ENCODE peak calls at places on chromosomes 6 and 20, in five cellular contexts. V is CD8-positive, alpha-beta memory T cell; R is body of pancreas; H is right lobe of liver; C is iPS DF 6.9. F is an unnamed sample.
A peak's percentile ranks its signal among the peaks of the same experiment; 100 is the strongest.

GRCh38 chr6:170497845-170498281 is 55.2 kb downstream of the PSMB1 start:
- DNase-seq in H (no peak), C (no peak), R (no peak), V (no peak), F (no peak)

GRCh38 chr6:44202972-44203750 is 13.6 kb upstream of the MYMX start:
- DNase-seq in R (peak; percentile 23), V (no peak), H (no peak), C (no peak), F (no peak)

GRCh38 chr6:43911625-43912577 is 141.9 kb downstream of the VEGFA start:
- DNase-seq in V (no peak), H (peak; percentile 51), R (peak; percentile 35), C (no peak), F (no peak)

GRCh38 chr6:11734861-11735652 is 43.5 kb downstream of the ADTRP start:
- DNase-seq in C (no peak), V (no peak), R (no peak), H (no peak), F (no peak)

GRCh38 chr6:151763938-151764680 is 43.4 kb upstream of the ESR1 start:
- DNase-seq in V (no peak), C (peak; percentile 92), R (peak; percentile 95), H (peak; percentile 88), F (peak; percentile 94)

GRCh38 chr6:94501546-94501945 is 1075.8 kb upstream of the MANEA start:
- DNase-seq in H (no peak), V (no peak), R (no peak), C (no peak), F (no peak)

GRCh38 chr20:10611357-10611756 is 62.4 kb downstream of the JAG1 start:
- DNase-seq in C (peak; percentile 45), V (no peak), R (peak; percentile 75), H (peak; percentile 29), F (no peak)

GRCh38 chr6:97053643-97054411 is 129.3 kb downstream of the KLHL32 start:
- DNase-seq in C (no peak), V (no peak), R (no peak), H (no peak), F (no peak)

DNA sequence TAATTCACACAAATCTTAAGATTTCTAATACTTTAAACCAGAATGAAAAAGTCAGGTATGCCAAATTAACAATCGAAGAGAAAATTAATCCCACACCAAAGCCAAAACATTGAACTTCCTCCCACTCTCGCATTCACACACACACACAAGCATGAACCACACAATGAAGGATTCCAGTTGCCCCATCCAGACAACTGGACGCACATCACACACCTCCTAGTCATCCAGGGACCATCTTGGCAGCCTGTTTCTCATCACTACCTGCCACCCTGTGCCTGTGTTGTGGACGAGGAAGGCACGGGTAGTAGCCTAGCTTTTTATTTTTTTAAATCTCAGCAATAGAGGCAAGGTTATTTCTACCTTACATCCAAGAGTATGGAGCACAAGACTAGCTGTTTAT is 15.2 kb downstream of the B4GALT5 start:
- DNase-seq in C (no peak), R (no peak), V (no peak), H (no peak), F (no peak)
- H3K4me1 ChIP-seq in C (peaks cover 1% of the 10 kb centered on the region), R (peaks cover 70% of the 10 kb centered on the region), V (peaks cover 23% of the 10 kb centered on the region), H (peaks cover 2% of the 10 kb centered on the region), F (peaks cover 57% of the 10 kb centered on the region)

GRCh38 chr6:139779988-139780774 is 405.7 kb upstream of the CITED2 start:
- DNase-seq in H (no peak), C (no peak), V (no peak), R (no peak), F (no peak)

GRCh38 chr6:139777202-139777970 is 402.9 kb upstream of the CITED2 start:
- DNase-seq in V (no peak), H (no peak), C (no peak), R (peak; percentile 66), F (no peak)

GRCh38 chr6:139778113-139778512 is 403.7 kb upstream of the CITED2 start:
- DNase-seq in H (no peak), R (no peak), C (no peak), V (no peak), F (no peak)

GRCh38 chr6:139778688-139779087 is 404.2 kb upstream of the CITED2 start:
- DNase-seq in R (no peak), C (no peak), H (no peak), V (no peak), F (no peak)

DNA sequence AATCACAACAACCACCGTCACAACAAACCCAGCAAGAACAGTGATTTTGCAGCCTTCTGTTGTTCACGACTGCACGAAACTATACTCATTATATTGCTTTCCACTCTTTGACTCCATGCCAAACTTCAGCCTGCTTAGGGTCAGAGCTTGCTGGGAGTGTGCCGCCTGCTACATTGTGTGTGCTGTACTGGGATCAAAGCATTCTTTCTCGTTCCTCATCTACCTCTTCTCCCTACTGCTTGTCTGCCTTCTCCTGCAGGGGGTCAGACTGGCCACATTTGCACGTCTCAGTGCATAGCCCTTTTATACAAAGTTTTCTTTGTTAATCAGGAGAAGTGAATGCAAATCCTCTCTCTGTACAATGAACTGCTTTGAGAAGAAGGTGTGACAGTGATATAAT is 401.6 kb upstream of the CITED2 start:
- DNase-seq in C (no peak), V (no peak), H (no peak), R (peak; percentile 39), F (no peak)
- H3K4me1 ChIP-seq in C (no peaks in the 10 kb centered on the region), V (no peaks in the 10 kb centered on the region), H (no peaks in the 10 kb centered on the region), R (peaks cover 46% of the 10 kb centered on the region), F (no peaks in the 10 kb centered on the region)

GRCh38 chr6:15442467-15442866 is 196.6 kb downstream of the JARID2 start:
- DNase-seq in H (no peak), R (no peak), C (no peak), V (no peak), F (no peak)

GRCh38 chr6:15444081-15444731 is 198.3 kb downstream of the JARID2 start:
- DNase-seq in V (no peak), R (no peak), C (no peak), H (no peak), F (no peak)

GRCh38 chr6:15444881-15445280 is 199.0 kb downstream of the JARID2 start:
- DNase-seq in H (no peak), C (no peak), R (peak; percentile 31), V (no peak), F (no peak)

GRCh38 chr6:15441982-15442381 is 196.1 kb downstream of the JARID2 start:
- DNase-seq in C (no peak), R (no peak), H (no peak), V (no peak), F (no peak)

GRCh38 chr6:15443119-15443518 is 197.2 kb downstream of the JARID2 start:
- DNase-seq in V (no peak), C (no peak), R (no peak), H (no peak), F (no peak)
- H3K4me1 ChIP-seq in V (peaks cover 31% of the 10 kb centered on the region), C (peaks cover 21% of the 10 kb centered on the region), R (peaks cover 46% of the 10 kb centered on the region), H (no peaks in the 10 kb centered on the region), F (peaks cover 42% of the 10 kb centered on the region)

GRCh38 chr6:40903456-40903855 is 135.6 kb downstream of the UNC5CL start:
- DNase-seq in R (no peak), V (no peak), H (no peak), C (no peak), F (no peak)
- H3K4me1 ChIP-seq in R (peaks cover 14% of the 10 kb centered on the region), V (no peaks in the 10 kb centered on the region), H (no peaks in the 10 kb centered on the region), C (no peaks in the 10 kb centered on the region), F (peaks cover 8% of the 10 kb centered on the region)

GRCh38 chr20:32576560-32576959 is 8.6 kb downstream of the NOL4L start:
- DNase-seq in C (no peak), V (no peak), H (no peak), R (no peak), F (no peak)
- H3K4me1 ChIP-seq in C (peaks cover 5% of the 10 kb centered on the region), V (peaks cover 96% of the 10 kb centered on the region), H (no peaks in the 10 kb centered on the region), R (no peaks in the 10 kb centered on the region), F (peaks cover 8% of the 10 kb centered on the region)

GRCh38 chr20:35660122-35660937 is 4.4 kb downstream of the CPNE1 start:
- DNase-seq in H (no peak), V (no peak), C (no peak), R (no peak), F (no peak)
- H3K4me1 ChIP-seq in H (peaks cover 4% of the 10 kb centered on the region), V (peaks cover 70% of the 10 kb centered on the region), C (no peaks in the 10 kb centered on the region), R (peaks cover 56% of the 10 kb centered on the region), F (peaks cover 74% of the 10 kb centered on the region)

GRCh38 chr6:71411882-71412281 is 123.3 kb downstream of the OGFRL1 start:
- DNase-seq in R (no peak), V (no peak), C (no peak), H (no peak), F (no peak)
- H3K4me1 ChIP-seq in R (peaks cover 24% of the 10 kb centered on the region), V (no peaks in the 10 kb centered on the region), C (peaks cover 3% of the 10 kb centered on the region), H (no peaks in the 10 kb centered on the region), F (no peaks in the 10 kb centered on the region)

GRCh38 chr20:44067650-44068081 is 119.3 kb downstream of the JPH2 start:
- DNase-seq in R (no peak), V (no peak), C (no peak), H (no peak), F (peak; percentile 72)
- H3K4me1 ChIP-seq in R (no peaks in the 10 kb centered on the region), V (peaks cover 62% of the 10 kb centered on the region), C (no peaks in the 10 kb centered on the region), H (no peaks in the 10 kb centered on the region), F (no peaks in the 10 kb centered on the region)

DNA sequence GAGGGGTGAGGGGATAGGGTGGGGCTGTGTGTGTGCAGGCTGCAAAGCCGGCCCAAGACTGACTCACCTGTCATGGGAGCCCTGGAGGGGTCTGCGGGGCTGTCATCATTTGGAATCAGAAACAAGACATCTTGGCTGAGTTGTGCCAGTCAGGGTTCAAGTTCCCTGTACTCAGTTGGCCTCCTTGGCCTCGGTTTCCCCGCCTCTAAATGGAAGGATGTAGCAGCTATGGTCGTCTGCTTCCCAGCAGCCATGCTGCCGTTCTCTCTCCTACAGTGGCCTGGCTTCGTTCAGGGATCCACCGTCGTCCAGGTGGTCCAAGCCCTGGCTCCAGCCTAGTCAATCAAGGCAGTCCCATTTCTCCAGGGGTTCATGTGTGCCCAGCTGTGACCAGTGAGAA is 83.6 kb upstream of the PMEPA1 start:
- DNase-seq in C (no peak), V (no peak), R (no peak), H (no peak), F (no peak)
- H3K4me1 ChIP-seq in C (no peaks in the 10 kb centered on the region), V (no peaks in the 10 kb centered on the region), R (no peaks in the 10 kb centered on the region), H (no peaks in the 10 kb centered on the region), F (no peaks in the 10 kb centered on the region)

F was measured in vagina.